ENCODE peak calls at places on chromosome 16, in five cellular contexts. S is bronchial epithelial cell; X is kidney; J is GM12878; E is CD4-positive, alpha-beta memory T cell. Z is an unnamed sample.

GRCh38 chr16:68228652-68229051 is 7.3 kb downstream of the ESRP2 start:
- DNase-seq in X (peak; percentile 30), J (no peak), S (no peak), E (no peak), Z (peak; percentile 11)

GRCh38 chr16:82050506-82050905 is 15.5 kb downstream of the HSD17B2 start:
- DNase-seq in J (no peak), S (no peak), X (no peak), E (no peak), Z (no peak)

GRCh38 chr16:75305364-75306101 is 54.1 kb upstream of the BCAR1 start:
- DNase-seq in X (peak; percentile 91), J (peak; percentile 71), E (peak; percentile 42), S (peak; percentile 100), Z (peak; percentile 72)

GRCh38 chr16:12539185-12539929 is 264.3 kb downstream of the CPPED1 start:
- DNase-seq in S (peak; percentile 30), X (no peak), J (peak; percentile 87), E (no peak), Z (no peak)

GRCh38 chr16:50154369-50154947 is 1.4 kb downstream of the TENT4B start:
- DNase-seq in X (no peak), S (peak; percentile 25), E (peak; percentile 8), J (no peak), Z (no peak)

GRCh38 chr16:11256657-11257130 is 690 bp upstream of the SOCS1 start:
- DNase-seq in E (no peak), X (no peak), J (no peak), S (no peak), Z (peak; percentile 49)

GRCh38 chr16:53789159-53789558 is 85.2 kb downstream of the FTO start:
- DNase-seq in S (peak; percentile 39), J (no peak), E (no peak), X (no peak), Z (no peak)

GRCh38 chr16:51825740-51826139 is 674.7 kb upstream of the SALL1 start:
- DNase-seq in E (no peak), X (no peak), S (peak; percentile 40), J (no peak), Z (no peak)

GRCh38 chr16:17339764-17340541 is 130.8 kb downstream of the XYLT1 start:
- DNase-seq in J (no peak), X (no peak), E (no peak), S (no peak), Z (no peak)

GRCh38 chr16:58280846-58281301 is 14.0 kb downstream of the PRSS54 start:
- DNase-seq in S (peak; percentile 81), J (no peak), X (no peak), E (no peak), Z (no peak)

GRCh38 chr16:81384006-81384405 is 60.6 kb upstream of the CMIP start:
- DNase-seq in J (no peak), X (no peak), E (no peak), S (no peak), Z (no peak)

GRCh38 chr16:68503334-68503733 is 35.8 kb upstream of the ZFP90 start:
- DNase-seq in E (no peak), X (peak; percentile 10), J (no peak), S (peak; percentile 52), Z (no peak)

GRCh38 chr16:11909653-11910551 is 5.9 kb downstream of the GSPT1 start:
- DNase-seq in S (no peak), X (no peak), J (no peak), E (no peak), Z (no peak)

GRCh38 chr16:1651055-1651454 is 27.0 kb upstream of the JPT2 start:
- DNase-seq in S (no peak), E (no peak), J (no peak), X (no peak), Z (no peak)

GRCh38 chr16:4133897-4134372 is 17.7 kb upstream of the ADCY9 start:
- DNase-seq in X (no peak), J (no peak), S (no peak), E (no peak), Z (no peak)

GRCh38 chr16:457732-458400 is 32.4 kb downstream of the RAB11FIP3 start:
- DNase-seq in X (no peak), E (no peak), J (no peak), S (no peak), Z (peak; percentile 57)

GRCh38 chr16:459761-460160 is 34.3 kb downstream of the RAB11FIP3 start:
- DNase-seq in J (no peak), X (no peak), S (no peak), E (no peak), Z (no peak)

GRCh38 chr16:455453-455852 is 30.0 kb downstream of the RAB11FIP3 start:
- DNase-seq in J (no peak), X (no peak), S (no peak), E (no peak), Z (no peak)

GRCh38 chr16:454397-454940 is 29.0 kb downstream of the RAB11FIP3 start:
- DNase-seq in X (no peak), E (no peak), S (no peak), J (no peak), Z (no peak)

DNA sequence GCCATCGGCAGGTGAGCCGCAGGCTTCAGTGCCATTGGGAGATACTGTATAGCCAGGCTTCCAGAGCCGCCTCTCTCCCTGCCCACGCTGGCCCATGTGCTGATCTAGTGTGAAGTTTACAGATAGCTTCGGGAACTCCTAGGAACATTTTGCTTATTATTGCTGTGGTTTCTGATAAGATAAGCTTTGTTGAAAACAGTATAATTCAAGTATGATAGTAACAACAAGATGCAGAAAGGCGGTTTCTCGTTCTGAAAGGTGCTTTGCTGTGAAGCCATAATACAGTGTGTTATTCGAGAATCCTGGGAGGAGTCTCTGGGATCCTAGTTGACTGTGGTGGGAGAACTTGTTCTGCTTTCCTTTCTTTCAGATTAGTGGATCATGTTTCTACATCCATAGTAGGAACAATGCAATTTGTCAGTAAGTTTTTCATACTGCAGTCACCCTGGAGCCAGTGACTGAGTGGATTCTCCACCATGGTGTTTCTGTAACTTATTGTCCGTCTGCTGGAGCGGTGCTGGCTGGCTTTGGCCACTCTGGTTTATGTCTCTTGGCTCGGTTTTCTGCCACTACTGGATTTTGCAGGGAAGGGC is 31.5 kb downstream of the RAB11FIP3 start:
- DNase-seq in E (no peak), J (no peak), X (no peak), S (peak; percentile 32), Z (peak; percentile 86)
- H3K4me3 ChIP-seq in E (no peak overlapping the region), J (no peak overlapping the region), X (no peak overlapping the region), S (no peak overlapping the region), Z (no peak overlapping the region)

DNA sequence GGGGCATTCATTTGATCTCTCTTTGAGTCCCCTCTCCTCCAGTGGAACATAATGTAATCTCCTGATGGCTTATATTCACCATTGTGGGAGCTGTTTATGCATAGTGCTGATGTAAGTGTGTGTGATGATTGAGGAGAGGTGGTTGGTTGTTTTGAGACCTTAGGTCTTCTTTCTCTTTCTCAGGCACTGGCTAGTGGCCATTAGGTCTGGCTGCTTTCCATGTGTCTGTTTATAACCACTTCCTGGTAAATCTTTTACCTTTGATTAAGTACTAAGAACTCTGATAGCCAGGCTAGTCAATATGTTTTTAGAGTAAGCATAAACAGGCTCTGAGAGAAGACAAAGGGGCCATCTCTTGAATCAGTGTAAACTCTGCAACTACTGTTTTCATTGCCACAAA is 27.9 kb downstream of the VAT1L start:
- DNase-seq in J (no peak), E (no peak), S (no peak), X (no peak), Z (no peak)
- H3K4me3 ChIP-seq in J (no peak overlapping the region), E (no peak overlapping the region), S (no peak overlapping the region), X (no peak overlapping the region), Z (no peak overlapping the region)

GRCh38 chr16:2673066-2673999 is 9.0 kb upstream of the KCTD5 start:
- DNase-seq in J (peak; percentile 54), X (peak; percentile 99), S (peak; percentile 76), E (peak; percentile 97), Z (peak; percentile 96)

GRCh38 chr16:2675714-2676113 is 6.6 kb upstream of the KCTD5 start:
- DNase-seq in X (no peak), S (no peak), J (no peak), E (no peak), Z (no peak)

GRCh38 chr16:2675021-2675420 is 7.3 kb upstream of the KCTD5 start:
- DNase-seq in S (no peak), X (no peak), E (no peak), J (no peak), Z (no peak)

GRCh38 chr16:2671741-2672140 is 10.6 kb upstream of the KCTD5 start:
- DNase-seq in E (no peak), S (no peak), J (no peak), X (no peak), Z (no peak)
- H3K4me3 ChIP-seq in E (no peak overlapping the region), S (no peak overlapping the region), J (peak overlapping the region; percentile 60), X (no peak overlapping the region), Z (no peak overlapping the region)

GRCh38 chr16:66881560-66881959 is 1.2 kb downstream of the PDP2 start:
- DNase-seq in X (peak; percentile 39), S (no peak), E (no peak), J (no peak), Z (no peak)
- H3K4me3 ChIP-seq in X (peak overlapping the region; percentile 43), S (peak overlapping the region; percentile 95), E (no peak overlapping the region), J (peak overlapping the region; percentile 40), Z (peak overlapping the region; percentile 87)

DNA sequence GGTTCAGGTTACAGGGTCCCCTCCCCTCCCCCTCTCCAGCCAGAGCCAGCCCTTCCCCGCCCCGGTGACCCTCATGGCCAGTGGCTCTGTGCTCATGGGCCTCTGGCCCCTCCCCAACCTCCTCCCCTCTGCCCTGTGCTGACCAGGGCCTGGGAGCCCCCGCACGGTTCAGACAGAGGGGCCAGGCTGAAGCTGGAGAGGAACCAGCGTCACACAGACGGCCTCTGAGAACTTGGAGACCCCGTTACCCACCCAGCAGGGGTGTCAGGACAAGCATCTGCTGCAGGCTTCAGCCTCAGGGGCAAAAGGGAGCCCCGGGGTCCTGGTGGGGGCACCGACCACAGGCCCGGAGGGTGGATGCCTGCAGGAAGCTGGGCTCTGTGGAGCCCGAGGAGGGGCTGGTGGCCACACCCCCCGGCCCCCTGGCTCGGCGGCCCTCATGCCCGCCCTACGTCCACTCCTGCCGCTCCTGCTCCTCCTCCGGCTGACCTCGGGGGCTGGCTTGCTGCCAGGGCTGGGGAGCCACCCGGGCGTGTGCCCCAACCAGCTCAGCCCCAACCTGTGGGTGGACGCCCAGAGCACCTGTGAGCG is at the start of gene WFIKKN1:
- DNase-seq in S (no peak), X (peak; percentile 83), J (no peak), E (no peak), Z (peak; percentile 38)
- H3K4me3 ChIP-seq in S (no peak within 1 kb of the TSS), X (no peak within 1 kb of the TSS), J (no peak within 1 kb of the TSS), E (no peak within 1 kb of the TSS), Z (no peak within 1 kb of the TSS)